ENCODE peak calls at places on chromosome 14, in seven cellular contexts. C, J, F, I, B, S and R are unnamed samples.

GRCh38 chr14:60327447-60328331 is 78.7 kb downstream of the PPM1A start:
- DNase-seq in J (peak; percentile 81), B (peak; percentile 38), C (peak; percentile 10), F (no peak), S (peak; percentile 43), I (peak; percentile 48), R (peak; percentile 69)

GRCh38 chr14:101400815-101401214 is 160.5 kb upstream of the DIO3 start:
- DNase-seq in F (no peak), I (no peak), J (no peak), C (no peak), S (peak; percentile 46), B (no peak), R (no peak)

GRCh38 chr14:69358233-69358963 is 39.7 kb downstream of the ERH start:
- DNase-seq in I (no peak), C (no peak), S (no peak), F (no peak), J (no peak), B (peak; percentile 28), R (no peak)

GRCh38 chr14:58695514-58695913 is 57.8 kb downstream of the DACT1 start:
- DNase-seq in B (no peak), I (no peak), F (no peak), J (no peak), C (no peak), S (no peak), R (no peak)

GRCh38 chr14:70027785-70028428 is 148.7 kb downstream of the SMOC1 start:
- DNase-seq in S (peak; percentile 59), B (peak; percentile 10), I (peak; percentile 65), J (peak; percentile 71), F (peak; percentile 76), C (peak; percentile 38), R (peak; percentile 85)

GRCh38 chr14:72621387-72622065 is 272.4 kb downstream of the DPF3 start:
- DNase-seq in B (no peak), F (no peak), I (peak; percentile 50), J (no peak), C (no peak), S (no peak), R (no peak)

GRCh38 chr14:53412819-53413664 is 259.9 kb upstream of the DDHD1 start:
- DNase-seq in B (no peak), C (no peak), I (peak; percentile 25), S (no peak), F (no peak), J (no peak), R (no peak)

GRCh38 chr14:101889366-101889765 is 75.0 kb upstream of the DYNC1H1 start:
- DNase-seq in F (no peak), B (no peak), I (no peak), S (no peak), C (no peak), J (no peak), R (peak; percentile 55)

GRCh38 chr14:25848601-25849000 is 749.2 kb downstream of the NOVA1 start:
- DNase-seq in C (no peak), S (no peak), J (no peak), B (no peak), I (no peak), F (no peak), R (no peak)

GRCh38 chr14:24211311-24211710 is 2.0 kb downstream of the CHMP4A start:
- DNase-seq in I (no peak), J (no peak), B (no peak), S (no peak), F (no peak), C (no peak), R (no peak)

GRCh38 chr14:57712101-57712500 is 153.8 kb downstream of the SLC35F4 start:
- DNase-seq in S (no peak), J (no peak), F (no peak), B (no peak), C (no peak), I (peak; percentile 34), R (no peak)

GRCh38 chr14:58747181-58747580 is 109.4 kb downstream of the DACT1 start:
- DNase-seq in I (no peak), C (no peak), J (peak; percentile 61), S (peak; percentile 52), F (peak; percentile 55), B (peak; percentile 96), R (peak; percentile 73)

GRCh38 chr14:78291958-78292357 is 121.8 kb downstream of the NRXN3 start:
- DNase-seq in S (no peak), B (no peak), J (no peak), C (no peak), I (no peak), F (no peak), R (no peak)

GRCh38 chr14:103679351-103679750 is 35.9 kb downstream of the XRCC3 start:
- DNase-seq in B (no peak), J (peak; percentile 80), I (peak; percentile 67), S (no peak), C (no peak), F (peak; percentile 69), R (peak; percentile 79)

GRCh38 chr14:95121911-95122696 is 35.2 kb downstream of the DICER1 start:
- DNase-seq in S (no peak), C (no peak), B (no peak), I (peak; percentile 52), J (no peak), F (no peak), R (no peak)
- H3K4me1 ChIP-seq in S (no peaks in the 10 kb centered on the region), C (no peaks in the 10 kb centered on the region), B (no peaks in the 10 kb centered on the region), I (peaks cover 44% of the 10 kb centered on the region), J (no peaks in the 10 kb centered on the region), F (no peaks in the 10 kb centered on the region), R (peaks cover 13% of the 10 kb centered on the region)

GRCh38 chr14:55477680-55478079 is 37.3 kb upstream of the TBPL2 start:
- DNase-seq in I (no peak), F (no peak), J (no peak), C (no peak), B (no peak), S (no peak), R (no peak)
- H3K27ac ChIP-seq in I (no peak overlapping the region), F (no peak overlapping the region), J (no peak overlapping the region), C (no peak overlapping the region), B (no peak overlapping the region), S (no peak overlapping the region), R (no peak overlapping the region)

GRCh38 chr14:106039400-106039799 is 513.0 kb downstream of the TMEM121 start:
- DNase-seq in S (no peak), F (no peak), J (peak; percentile 67), I (peak; percentile 15), C (peak; percentile 16), B (no peak), R (peak; percentile 78)

GRCh38 chr14:106044515-106044914 is 518.1 kb downstream of the TMEM121 start:
- DNase-seq in S (no peak), B (no peak), I (no peak), J (no peak), F (no peak), C (no peak), R (no peak)

DNA sequence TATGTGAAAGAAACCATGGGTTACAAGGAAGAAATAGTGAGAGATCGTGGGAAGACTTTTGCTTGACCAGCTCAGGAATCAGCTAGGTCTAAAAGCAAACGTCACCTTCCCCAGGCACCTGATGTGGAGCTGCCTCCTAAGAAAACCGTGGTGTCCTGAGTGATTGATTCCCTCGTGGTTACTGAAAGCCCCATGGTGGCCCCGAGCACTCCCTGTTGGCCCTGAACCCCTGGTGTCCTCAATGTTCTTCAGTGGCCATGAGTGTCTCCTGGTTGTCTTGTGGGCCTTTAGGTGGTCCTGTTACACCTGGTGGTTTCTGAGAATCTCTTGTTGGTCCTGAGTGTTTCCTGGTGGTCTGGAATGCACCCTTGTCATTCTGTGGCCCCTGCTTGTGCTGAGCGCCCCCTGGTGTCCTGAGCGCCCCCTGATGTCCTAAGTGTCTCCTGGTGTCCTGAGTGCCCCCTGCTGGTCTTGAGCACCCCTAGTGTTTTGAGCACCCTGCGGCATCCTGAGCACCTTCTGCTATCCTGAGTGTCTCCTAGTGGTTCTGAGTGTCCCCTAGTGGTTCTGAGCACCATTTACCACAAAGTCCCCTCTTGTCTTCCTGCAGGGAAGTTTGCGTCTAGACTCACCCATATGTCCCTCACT is 518.7 kb downstream of the TMEM121 start:
- DNase-seq in J (peak; percentile 89), S (no peak), C (peak; percentile 66), F (peak; percentile 63), B (no peak), I (peak; percentile 79), R (peak; percentile 77)
- TF ChIP-seq CTCF in J (peak; percentile 47), S (no peak), C (peak; percentile 52), F (peak; percentile 35), B (no peak), I (peak; percentile 92), R (peak; percentile 58)

DNA sequence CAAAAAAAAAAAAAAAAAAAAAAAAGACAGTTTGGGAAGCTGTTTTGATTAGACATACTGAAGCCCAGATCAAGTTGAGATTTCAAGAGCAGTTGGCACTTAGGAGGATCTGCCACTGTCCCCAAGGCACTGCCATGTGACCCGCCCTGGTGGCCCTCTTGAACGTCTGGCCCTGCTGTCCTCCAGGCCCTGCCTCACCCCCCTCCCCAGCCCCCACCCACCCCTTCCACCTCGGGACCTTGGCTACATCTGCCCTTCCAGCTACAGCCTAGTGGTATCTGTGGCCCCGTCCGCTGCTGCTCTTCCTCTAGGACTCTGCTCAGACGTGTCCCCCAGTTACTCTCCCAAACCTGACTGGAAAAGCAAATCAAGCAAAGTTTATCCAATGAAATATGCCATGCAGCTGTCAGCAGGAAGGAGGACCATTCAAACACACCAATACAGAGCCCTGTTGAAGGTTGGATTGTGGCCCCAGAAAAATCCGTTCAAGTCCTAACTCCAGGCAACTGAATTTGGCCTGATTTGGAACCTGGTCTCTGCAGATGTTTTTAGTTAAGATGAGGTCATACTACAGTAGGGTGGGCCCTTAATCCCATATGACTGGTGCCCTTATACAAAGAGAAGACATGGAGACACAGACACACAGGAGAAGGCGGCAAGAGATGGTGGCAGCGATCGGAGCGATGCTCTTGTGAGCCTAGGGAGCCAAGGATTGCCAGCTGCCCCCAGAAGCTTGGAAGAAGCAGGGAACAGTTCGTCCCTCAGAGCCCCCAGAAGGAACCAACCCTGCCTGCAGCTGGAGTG is 17.7 kb downstream of the SLC25A29 start:
- DNase-seq in S (no peak), C (no peak), F (no peak), B (no peak), I (no peak), J (peak; percentile 26), R (peak; percentile 46)
- H3K4me1 ChIP-seq in S (no peaks in the 10 kb centered on the region), C (peaks cover 5% of the 10 kb centered on the region), F (no peaks in the 10 kb centered on the region), B (peaks cover 4% of the 10 kb centered on the region), I (peaks cover 3% of the 10 kb centered on the region), J (no peaks in the 10 kb centered on the region), R (peaks cover 14% of the 10 kb centered on the region)